ENCODE peak calls at places on chromosome 21, in five cellular contexts. Q is mesendoderm; I is SIG-M5; P is RKO; S is activated naive CD4-positive, alpha-beta T cell treated with Interleukin-2 at 50 U/mL for 16 hours. H is an unnamed sample.

GRCh38 chr21:34302496-34302895 is 61.3 kb upstream of the KCNE2 start:
- DNase-seq in Q (no peak), S (no peak), P (peak), I (no peak), H (no peak)

GRCh38 chr21:15122241-15122640 is 57.4 kb upstream of the NRIP1 start:
- DNase-seq in S (no peak), I (no peak), Q (no peak), P (no peak), H (no peak)

GRCh38 chr21:36511484-36512227 is 31.7 kb upstream of the CLDN14 start:
- DNase-seq in S (no peak), P (no peak), I (no peak), Q (no peak), H (no peak)

GRCh38 chr21:21268885-21269284 is 270.7 kb downstream of the NCAM2 start:
- DNase-seq in P (no peak), I (no peak), Q (peak), S (no peak), H (no peak)

GRCh38 chr21:33109574-33110339 is 39.8 kb downstream of the OLIG1 start:
- DNase-seq in S (no peak), P (no peak), I (peak), Q (peak), H (no peak)

GRCh38 chr21:37367758-37368535 is 1.4 kb downstream of the DYRK1A start:
- DNase-seq in I (no peak), P (peak), S (peak), Q (peak), H (no peak)

GRCh38 chr21:43911015-43911934 is 46.3 kb downstream of the AGPAT3 start:
- DNase-seq in S (no peak), I (no peak), P (no peak), Q (no peak), H (no peak)

GRCh38 chr21:36698160-36699025 is 522 bp upstream of the SIM2 start:
- DNase-seq in I (no peak), S (no peak), Q (peak), P (peak), H (no peak)

GRCh38 chr21:44365967-44366585 is 12.7 kb downstream of the TRPM2 start:
- DNase-seq in S (no peak), Q (no peak), P (no peak), I (no peak), H (no peak)

GRCh38 chr21:17264182-17264581 is 248.7 kb upstream of the CXADR start:
- DNase-seq in I (no peak), S (no peak), P (no peak), Q (no peak), H (no peak)

GRCh38 chr21:32437729-32438128 is 25.2 kb downstream of the EVA1C start:
- DNase-seq in S (no peak), Q (no peak), P (no peak), I (no peak), H (no peak)

GRCh38 chr21:45845790-45846130 is 135.8 kb upstream of the COL6A1 start:
- DNase-seq in S (no peak), I (no peak), P (no peak), Q (no peak), H (no peak)

GRCh38 chr21:15241997-15242767 is 177.4 kb upstream of the NRIP1 start:
- DNase-seq in I (no peak), P (no peak), Q (peak), S (no peak), H (no peak)

GRCh38 chr21:36641346-36641745 is 57.6 kb upstream of the SIM2 start:
- DNase-seq in Q (no peak), P (no peak), S (no peak), I (no peak), H (no peak)